ENCODE peak calls at places on chromosome 12, in nine cellular contexts. Z is memory B cell, X is upper lobe of right lung, K is RWPE1, D is IMR-90, O is brain pericyte, H is substantia nigra, Q is T-helper 2 cell, N is mucosa of gallbladder. R is an unnamed sample.

GRCh38 chr12:104921340-104921739 is 36.8 kb downstream of the SLC41A2 start:
- DNase-seq in D (no peak), Z (no peak), H (no peak), K (no peak), Q (no peak), N (no peak), X (no peak), O (no peak), R (no peak)

GRCh38 chr12:14167005-14167628 is 185.7 kb upstream of the GRIN2B start:
- DNase-seq in Q (peak), K (peak), X (no peak), Z (peak), H (peak), N (peak), D (peak), O (peak), R (peak)

GRCh38 chr12:113211160-113211559 is 10.1 kb upstream of the TPCN1 start:
- DNase-seq in D (no peak), N (no peak), Q (no peak), Z (no peak), H (no peak), K (no peak), O (no peak), X (no peak), R (no peak)

GRCh38 chr12:57744194-57744776 is 554 bp upstream of the TSPAN31 start:
- DNase-seq in K (peak), X (peak), D (peak), Q (no peak), Z (peak), N (peak), H (peak), O (no peak), R (no peak)

GRCh38 chr12:42807251-42807650 is 217.7 kb upstream of the PRICKLE1 start:
- DNase-seq in H (no peak), Z (no peak), Q (no peak), O (no peak), D (no peak), X (no peak), K (no peak), N (no peak), R (no peak)

GRCh38 chr12:11171953-11172675 is 1.1 kb downstream of the SMIM10L1 start:
- DNase-seq in Z (no peak), N (no peak), D (peak), O (no peak), H (no peak), X (no peak), Q (no peak), K (no peak), R (no peak)

GRCh38 chr12:15720299-15720698 is 68.9 kb downstream of the EPS8 start:
- DNase-seq in N (no peak), X (no peak), D (peak), O (no peak), H (no peak), Z (no peak), Q (no peak), K (no peak), R (no peak)

GRCh38 chr12:69214169-69214568 is 25.2 kb upstream of the CPSF6 start:
- DNase-seq in O (no peak), Z (no peak), Q (no peak), H (no peak), K (no peak), D (no peak), N (no peak), X (no peak), R (no peak)

GRCh38 chr12:116636636-116637519 is 77.7 kb downstream of the MAP1LC3B2 start:
- DNase-seq in X (no peak), N (no peak), O (no peak), D (no peak), H (no peak), K (no peak), Q (no peak), Z (no peak), R (no peak)

GRCh38 chr12:108201808-108202207 is 72.7 kb downstream of the WSCD2 start:
- DNase-seq in O (no peak), H (no peak), N (no peak), K (no peak), Q (no peak), D (no peak), X (no peak), Z (no peak), R (no peak)

GRCh38 chr12:51270847-51271518 is 768 bp upstream of the SMAGP start:
- DNase-seq in Q (no peak), H (no peak), N (peak), X (no peak), Z (no peak), K (peak), O (no peak), D (peak), R (no peak)

GRCh38 chr12:34396861-34397590 is 374.7 kb downstream of the ALG10 start:
- DNase-seq in O (no peak), N (peak), Z (peak), X (peak), K (no peak), Q (no peak), D (no peak), H (no peak), R (no peak)

GRCh38 chr12:5201554-5202243 is 158.0 kb downstream of the KCNA5 start:
- DNase-seq in N (no peak), X (no peak), D (peak), H (no peak), Q (no peak), O (no peak), Z (no peak), K (no peak), R (no peak)

GRCh38 chr12:114790276-114790675 is 106.3 kb upstream of the TBX3 start:
- DNase-seq in Q (no peak), H (no peak), X (no peak), D (no peak), K (no peak), O (no peak), Z (no peak), N (no peak), R (no peak)

GRCh38 chr12:31508436-31509150 is 82.3 kb downstream of the DENND5B start:
- DNase-seq in K (no peak), Z (no peak), X (no peak), O (no peak), H (no peak), N (no peak), Q (no peak), D (no peak), R (no peak)

GRCh38 chr12:1884651-1885050 is 33.8 kb downstream of the CACNA2D4 start:
- DNase-seq in H (no peak), Q (no peak), Z (no peak), X (no peak), O (no peak), D (no peak), K (no peak), N (no peak), R (no peak)

GRCh38 chr12:510071-510825 is 50.5 kb downstream of the B4GALNT3 start:
- DNase-seq in N (peak), O (peak), D (no peak), Q (no peak), H (peak), X (peak), Z (no peak), K (peak), R (no peak)

GRCh38 chr12:1932264-1932777 is 13.9 kb upstream of the CACNA2D4 start:
- DNase-seq in X (peak), K (no peak), O (no peak), D (no peak), Z (no peak), H (peak), N (peak), Q (no peak), R (no peak)

GRCh38 chr12:53739285-53740129 is 12.3 kb upstream of the CALCOCO1 start:
- DNase-seq in H (no peak), O (no peak), D (no peak), X (no peak), K (no peak), N (no peak), Q (no peak), Z (no peak), R (no peak)

GRCh38 chr12:5944688-5945070 is 380 bp downstream of the ANO2 start:
- DNase-seq in H (no peak), Z (no peak), Q (no peak), K (no peak), N (no peak), D (no peak), O (no peak), X (no peak), R (no peak)

GRCh38 chr12:112458751-112459150 is 40.0 kb downstream of the PTPN11 start:
- DNase-seq in Z (no peak), Q (no peak), X (no peak), D (no peak), N (no peak), K (no peak), H (no peak), O (no peak), R (no peak)

GRCh38 chr12:119929974-119930373 is 52.9 kb upstream of the CIT start:
- DNase-seq in Z (no peak), Q (no peak), D (no peak), O (no peak), N (no peak), H (no peak), X (no peak), K (no peak), R (no peak)

GRCh38 chr12:6820171-6820570 is 1.4 kb upstream of the GPR162 start:
- DNase-seq in H (no peak), D (no peak), Q (no peak), N (no peak), Z (no peak), O (no peak), K (no peak), X (no peak), R (no peak)

GRCh38 chr12:124359671-124360581 is 65.0 kb downstream of the RFLNA start:
- DNase-seq in N (peak), O (no peak), D (no peak), X (peak), Q (no peak), K (no peak), H (peak), Z (no peak), R (no peak)

GRCh38 chr12:6315184-6315583 is 4.7 kb downstream of the PLEKHG6 start:
- DNase-seq in X (no peak), N (no peak), K (no peak), Z (no peak), Q (no peak), D (no peak), H (no peak), O (no peak), R (no peak)

GRCh38 chr12:104877107-104877705 is 80.9 kb downstream of the SLC41A2 start:
- DNase-seq in Q (peak), N (peak), K (peak), D (peak), Z (no peak), X (no peak), H (peak), O (no peak), R (no peak)

GRCh38 chr12:92136021-92136735 is 9.5 kb downstream of the BTG1 start:
- DNase-seq in O (no peak), Z (no peak), D (no peak), Q (no peak), H (no peak), K (no peak), X (no peak), N (no peak), R (no peak)

GRCh38 chr12:78611504-78611903 is 253.1 kb upstream of the SYT1 start:
- DNase-seq in X (no peak), K (no peak), D (no peak), O (no peak), N (no peak), H (no peak), Z (no peak), Q (no peak), R (no peak)

GRCh38 chr12:97560359-97560758 is 97.8 kb downstream of the RMST start:
- DNase-seq in Z (no peak), H (no peak), K (no peak), O (no peak), D (no peak), Q (no peak), N (no peak), X (no peak), R (no peak)

GRCh38 chr12:104237930-104238329 is 22.4 kb downstream of the TXNRD1 start:
- DNase-seq in N (no peak), X (no peak), Z (no peak), O (no peak), H (no peak), D (no peak), K (no peak), Q (no peak), R (no peak)

GRCh38 chr12:105601158-105601557 is 270.7 kb downstream of the C12orf75 start:
- DNase-seq in Q (no peak), N (no peak), X (no peak), D (peak), K (no peak), H (no peak), Z (no peak), O (no peak), R (no peak)

GRCh38 chr12:106747973-106748436 is 26.5 kb upstream of the RIC8B start:
- DNase-seq in D (no peak), Z (no peak), H (no peak), N (no peak), Q (peak), X (no peak), O (no peak), K (no peak), R (no peak)

GRCh38 chr12:76586764-76587395 is 27.3 kb upstream of the OSBPL8 start:
- DNase-seq in H (no peak), Q (peak), Z (peak), D (peak), N (peak), O (peak), K (peak), X (no peak), R (peak)